ENCODE peak calls at places on chromosomes 2 and 18, in six cellular contexts. J is neural crest cell, Z is tibial artery, E is transverse colon, N is body of pancreas, O is GM20000. H is an unnamed sample.

GRCh38 chr2:200101862-200102261 is 146.5 kb downstream of the MAIP1 start:
- DNase-seq in J (no peak), O (no peak), N (no peak), E (no peak), Z (no peak), H (no peak)

GRCh38 chr2:183032200-183032794 is 6.0 kb downstream of the NCKAP1 start:
- DNase-seq in Z (no peak), O (no peak), E (no peak), J (no peak), N (no peak), H (no peak)

GRCh38 chr2:217489145-217489960 is 513.4 kb downstream of the TNS1 start:
- DNase-seq in O (no peak), E (no peak), J (no peak), N (no peak), Z (no peak), H (no peak)

GRCh38 chr2:8202139-8202538 is 479.7 kb upstream of the ID2 start:
- DNase-seq in E (no peak), J (no peak), O (peak; percentile 59), Z (no peak), N (no peak), H (peak; percentile 71)

GRCh38 chr18:63823516-63824219 is 48.5 kb downstream of the SERPINB7 start:
- DNase-seq in J (peak; percentile 9), Z (no peak), E (peak; percentile 20), N (peak; percentile 74), O (peak; percentile 23), H (peak; percentile 27)

GRCh38 chr2:217286833-217287232 is 427.0 kb upstream of the TNP1 start:
- DNase-seq in E (no peak), Z (no peak), N (no peak), J (no peak), O (no peak), H (no peak)

GRCh38 chr2:100580474-100581264 is 17.9 kb downstream of the PDCL3 start:
- DNase-seq in N (no peak), E (peak; percentile 40), Z (no peak), J (no peak), O (peak; percentile 62), H (peak; percentile 66)

GRCh38 chr18:42113529-42114191 is 158.6 kb downstream of the PIK3C3 start:
- DNase-seq in O (peak; percentile 5), J (no peak), E (no peak), Z (no peak), N (no peak), H (no peak)

GRCh38 chr2:152561251-152561650 is 156.0 kb downstream of the PRPF40A start:
- DNase-seq in Z (no peak), J (no peak), E (no peak), N (no peak), O (no peak), H (no peak)

GRCh38 chr2:105127288-105127915 is 89.5 kb downstream of the MRPS9 start:
- DNase-seq in E (no peak), N (no peak), J (no peak), Z (no peak), O (no peak), H (no peak)

GRCh38 chr2:240432820-240433801 is 2.4 kb upstream of the GPC1 start:
- DNase-seq in O (no peak), J (no peak), E (peak; percentile 8), Z (peak; percentile 62), N (peak; percentile 11), H (no peak)

DNA sequence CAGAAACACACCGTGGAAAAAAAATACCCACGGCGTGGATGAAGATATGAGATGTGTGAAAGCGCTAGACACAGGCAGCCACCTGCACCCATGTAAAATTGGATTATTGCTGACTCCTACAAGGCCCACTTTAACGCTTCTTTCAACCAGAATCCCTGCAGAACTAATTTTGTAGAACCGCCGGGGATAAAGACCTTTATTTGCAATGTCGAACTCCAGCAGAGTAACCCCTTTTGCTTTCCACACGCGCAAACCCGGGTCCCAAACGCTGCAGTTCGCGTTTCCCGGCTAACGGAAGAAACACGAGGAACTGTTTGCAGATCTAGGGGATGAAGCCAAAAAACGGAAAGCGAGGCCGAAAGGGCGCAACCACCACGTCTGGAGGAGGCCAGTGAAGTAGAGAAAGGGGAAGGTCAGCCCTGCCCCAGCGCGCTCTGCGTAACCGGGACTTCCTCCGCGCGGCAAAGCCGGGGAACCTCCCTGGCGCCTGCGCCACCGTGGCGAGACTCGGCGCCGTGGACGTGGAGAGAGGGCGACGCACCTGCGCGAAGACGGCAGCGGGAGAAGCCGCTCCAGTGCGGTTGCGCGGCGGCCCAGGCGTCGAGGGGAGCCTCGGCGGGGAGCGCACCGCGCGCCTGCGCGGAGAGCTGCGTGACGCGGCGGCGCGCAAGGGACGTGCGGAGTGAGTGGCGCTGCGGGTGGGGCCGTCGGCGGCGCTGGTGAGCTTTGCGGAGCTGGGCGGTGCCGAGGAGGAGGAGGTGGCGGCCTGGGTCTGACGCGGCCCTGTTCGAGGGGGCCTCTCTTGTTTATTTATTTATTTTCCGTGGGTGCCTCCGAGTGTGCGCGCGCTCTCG is at the start of gene PPP1CB:
- DNase-seq in J (peak; percentile 90), N (peak; percentile 97), Z (peak; percentile 99), O (peak; percentile 96), E (peak; percentile 97), H (peak; percentile 93)
- TF ChIP-seq CTCF in J (no peak), N (no peak), Z (peak; percentile 27), O (peak; percentile 27), E (no peak), H (peak; percentile 42)

GRCh38 chr2:120228503-120228902 is 5.3 kb upstream of the TMEM185B start:
- DNase-seq in Z (no peak), J (no peak), O (no peak), N (no peak), E (peak; percentile 19), H (no peak)
- TF ChIP-seq CTCF in Z (no peak), J (no peak), O (no peak), N (no peak), E (no peak), H (no peak)

GRCh38 chr2:144161061-144161460 is 358.9 kb downstream of the ZEB2 start:
- DNase-seq in N (no peak), O (no peak), E (no peak), J (no peak), Z (no peak), H (no peak)

GRCh38 chr2:144163592-144163991 is 356.3 kb downstream of the ZEB2 start:
- DNase-seq in N (no peak), J (no peak), E (no peak), O (no peak), Z (no peak), H (no peak)

GRCh38 chr2:144165599-144166250 is 354.2 kb downstream of the ZEB2 start:
- DNase-seq in N (no peak), E (no peak), Z (no peak), J (no peak), O (no peak), H (no peak)

GRCh38 chr2:144159264-144159663 is 360.7 kb downstream of the ZEB2 start:
- DNase-seq in E (no peak), O (no peak), N (no peak), J (no peak), Z (no peak), H (no peak)

GRCh38 chr2:144162652-144163051 is 357.3 kb downstream of the ZEB2 start:
- DNase-seq in Z (no peak), N (peak; percentile 52), J (no peak), E (peak; percentile 25), O (peak; percentile 10), H (peak; percentile 11)
- TF ChIP-seq CTCF in Z (no peak), N (peak; percentile 68), J (peak; percentile 55), E (peak; percentile 44), O (peak; percentile 62), H (peak; percentile 43)

GRCh38 chr2:181273986-181274385 is 183.2 kb upstream of the ITGA4 start:
- DNase-seq in J (no peak), O (no peak), N (no peak), E (no peak), Z (no peak), H (no peak)

GRCh38 chr2:181281206-181281832 is 175.9 kb upstream of the ITGA4 start:
- DNase-seq in J (no peak), E (no peak), N (no peak), Z (no peak), O (no peak), H (no peak)

GRCh38 chr2:181275643-181276070 is 181.5 kb upstream of the ITGA4 start:
- DNase-seq in O (no peak), J (no peak), Z (no peak), E (peak; percentile 19), N (no peak), H (no peak)
- TF ChIP-seq CTCF in O (no peak), J (no peak), Z (no peak), E (no peak), N (no peak), H (no peak)

GRCh38 chr2:118374974-118375745 is 286.9 kb downstream of the INSIG2 start:
- DNase-seq in Z (no peak), N (no peak), J (no peak), E (no peak), O (no peak), H (no peak)

GRCh38 chr2:118372876-118373597 is 284.8 kb downstream of the INSIG2 start:
- DNase-seq in Z (no peak), N (no peak), O (no peak), E (no peak), J (no peak), H (no peak)

GRCh38 chr2:118375907-118376306 is 287.6 kb downstream of the INSIG2 start:
- DNase-seq in J (no peak), Z (no peak), N (no peak), O (no peak), E (no peak), H (no peak)

GRCh38 chr2:118371500-118371899 is 283.2 kb downstream of the INSIG2 start:
- DNase-seq in O (peak; percentile 23), N (peak; percentile 28), J (peak; percentile 28), Z (no peak), E (no peak), H (peak; percentile 17)
- TF ChIP-seq CTCF in O (peak; percentile 32), N (peak; percentile 63), J (peak; percentile 62), Z (no peak), E (peak; percentile 23), H (peak; percentile 27)

DNA sequence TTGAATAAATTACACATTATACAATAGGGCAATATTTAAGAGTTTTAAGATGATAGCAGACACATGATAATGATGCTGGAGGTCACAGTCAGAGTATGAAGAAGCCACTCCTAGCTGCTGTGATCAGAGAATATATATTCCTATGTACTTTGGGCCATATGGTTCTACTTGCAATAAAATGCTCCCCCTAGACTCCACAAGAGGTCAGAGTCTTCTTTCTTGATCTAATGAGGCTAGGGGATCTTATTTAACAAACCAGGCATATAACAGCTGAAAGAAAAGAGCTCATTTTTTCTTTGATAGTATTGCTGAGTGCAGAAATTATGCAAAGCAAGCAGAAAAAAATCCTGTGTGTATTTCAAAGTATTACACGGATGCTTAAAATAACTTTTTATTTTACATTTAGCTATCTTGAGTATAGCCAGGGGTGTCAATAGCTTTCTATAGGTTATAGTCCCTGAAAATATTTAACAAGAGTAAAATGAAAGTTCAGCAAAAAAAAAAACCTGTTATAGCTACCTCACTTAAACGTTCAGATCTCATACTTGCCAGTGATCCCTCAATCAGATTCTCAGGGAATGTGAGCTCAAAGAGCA is 748.7 kb upstream of the CHAC2 start:
- DNase-seq in N (no peak), Z (no peak), J (no peak), E (no peak), O (no peak), H (no peak)
- TF ChIP-seq CTCF in N (peak; percentile 13), Z (no peak), J (peak; percentile 38), E (no peak), O (no peak), H (no peak)

DNA sequence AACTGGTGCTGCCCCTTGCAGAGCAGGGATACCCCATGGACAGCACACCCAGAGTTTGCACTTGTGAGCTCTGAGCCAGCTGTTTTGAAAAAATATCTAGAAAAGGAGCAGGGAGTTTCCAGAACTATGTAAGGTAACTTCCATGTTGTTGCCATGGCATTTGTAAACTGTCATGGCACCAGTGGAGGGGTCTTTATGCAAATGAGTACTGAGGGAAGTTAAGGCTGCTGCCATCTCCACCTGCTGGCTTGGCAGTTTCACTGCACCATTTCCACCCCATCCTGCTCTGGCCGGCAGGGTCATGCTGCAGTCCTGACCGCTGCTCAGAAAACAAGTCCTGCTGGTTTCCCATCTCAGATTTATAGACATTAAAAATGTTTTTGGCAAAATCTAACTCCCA is 52.3 kb upstream of the SNTG2 start:
- DNase-seq in O (no peak), Z (no peak), J (peak; percentile 18), E (no peak), N (no peak), H (no peak)
- TF ChIP-seq CTCF in O (no peak), Z (no peak), J (peak; percentile 56), E (no peak), N (no peak), H (no peak)